ENCODE peak calls at places on chromosomes 6 and 20, in eight cellular contexts. M is ovary, F is PC-9, K is ascending aorta, A is tibial artery, W is osteoblast, J is heart left ventricle, S is pancreas. Q is an unnamed sample. For H3K4me1, the result is how much of the 10 kb centered on the place peaks cover.

GRCh38 chr6:124857746-124858145 is 104.5 kb upstream of the RNF217 start:
- DNase-seq in S (no peak), F (no peak), M (no peak), K (no peak), J (no peak), W (no peak), A (no peak), Q (no peak)

GRCh38 chr20:31475472-31476312 is 604 bp downstream of the REM1 start:
- DNase-seq in K (no peak), A (no peak), S (no peak), W (peak), F (no peak), M (no peak), J (no peak), Q (no peak)

GRCh38 chr6:146770965-146771735 is 172.4 kb downstream of the ADGB start:
- DNase-seq in K (peak), M (no peak), W (no peak), A (peak), F (no peak), S (no peak), J (peak), Q (peak)

GRCh38 chr6:106757267-106757666 is 127.9 kb downstream of the QRSL1 start:
- DNase-seq in J (no peak), A (no peak), W (no peak), S (no peak), M (no peak), K (no peak), F (no peak), Q (no peak)

GRCh38 chr6:46947497-46947896 is 25.8 kb upstream of the ADGRF5 start:
- DNase-seq in A (no peak), S (no peak), F (no peak), W (no peak), M (no peak), J (no peak), K (no peak), Q (no peak)

GRCh38 chr6:63897459-63897858 is 261.9 kb downstream of the PHF3 start:
- DNase-seq in J (no peak), F (no peak), S (no peak), M (no peak), K (no peak), W (no peak), A (no peak), Q (no peak)

GRCh38 chr6:46632053-46632452 is 20.6 kb downstream of the CYP39A1 start:
- DNase-seq in W (no peak), A (no peak), F (no peak), S (no peak), J (no peak), M (no peak), K (no peak), Q (no peak)

GRCh38 chr6:7238900-7239589 is 74.0 kb downstream of the SSR1 start:
- DNase-seq in M (peak), K (peak), W (no peak), S (peak), F (peak), A (peak), J (peak), Q (peak)

GRCh38 chr6:145561095-145561820 is 174.1 kb downstream of the EPM2A start:
- DNase-seq in F (no peak), M (no peak), J (no peak), W (no peak), K (no peak), S (no peak), A (no peak), Q (no peak)

GRCh38 chr20:58081842-58082241 is 146.6 kb downstream of the ANKRD60 start:
- DNase-seq in J (no peak), K (no peak), W (peak), M (no peak), F (no peak), A (no peak), S (no peak), Q (no peak)

DNA sequence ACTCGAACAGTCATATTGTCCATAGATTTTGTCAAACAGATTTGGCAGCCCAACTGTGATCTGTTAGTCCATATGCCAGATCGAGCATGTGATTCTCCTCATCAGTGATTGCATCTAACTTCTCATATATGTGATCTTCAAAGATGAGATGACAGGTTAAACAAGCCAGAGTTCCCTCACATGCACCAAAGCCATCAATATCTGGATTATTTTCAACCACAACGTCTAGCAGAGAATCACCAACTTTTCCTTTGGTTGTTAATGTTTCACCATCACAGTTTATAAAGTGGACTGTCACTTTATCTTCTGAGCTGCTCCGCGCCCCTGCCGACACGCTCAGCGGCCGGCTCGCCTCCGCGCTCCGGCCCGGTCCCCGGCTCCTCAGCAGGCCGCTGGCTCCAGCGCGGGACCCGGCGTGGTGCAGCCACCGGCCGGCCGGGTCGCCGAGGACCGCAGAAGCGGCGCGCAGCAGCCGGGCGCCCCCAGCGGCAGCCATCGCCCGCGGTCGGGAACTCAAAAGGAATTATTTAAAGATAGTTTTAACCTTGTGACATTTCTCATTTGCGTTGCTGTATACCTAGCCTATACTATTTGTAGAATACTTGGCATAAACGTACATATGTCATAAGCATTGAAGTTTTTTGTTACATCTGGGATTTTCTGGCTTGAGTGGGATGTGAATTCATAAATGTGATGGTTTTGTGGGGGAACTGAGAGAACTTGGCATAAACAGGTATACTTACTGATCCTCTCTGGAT is 40.1 kb upstream of the DYNLRB1 start:
- DNase-seq in A (peak), J (peak), W (peak), K (peak), F (no peak), M (peak), S (peak), Q (peak)
- TF ChIP-seq CTCF in A (peak), J (peak), W (peak), K (peak), F (no peak), M (peak), S (peak), Q (peak)

DNA sequence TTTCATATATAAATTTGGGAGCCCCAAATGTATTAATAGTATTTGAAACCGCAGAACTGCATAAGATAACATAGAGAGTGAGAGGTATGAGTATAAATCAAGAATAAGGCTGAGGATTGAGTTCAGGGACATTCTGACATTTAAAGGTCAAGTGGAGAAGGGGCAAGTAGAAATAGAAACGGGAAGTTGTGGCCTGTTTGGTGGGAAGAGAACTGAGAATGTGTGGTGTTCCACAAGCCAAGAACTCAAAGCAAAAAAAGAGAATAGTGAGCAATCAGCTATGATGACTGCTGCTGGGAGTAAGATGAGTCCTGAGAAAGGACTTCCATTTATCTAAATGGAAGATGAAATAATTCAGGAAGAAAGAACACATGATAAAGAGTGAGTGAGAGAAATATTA is 418.4 kb downstream of the CD109 start:
- DNase-seq in S (no peak), K (no peak), J (no peak), F (no peak), A (no peak), M (no peak), W (no peak), Q (no peak)
- H3K4me1 ChIP-seq in S (under half), K (under half), J (under half), F (under half), A (under half), M (under half), W (under half), Q (under half)

GRCh38 chr6:134691180-134691579 is 258.7 kb downstream of the ALDH8A1 start:
- DNase-seq in J (no peak), S (no peak), W (no peak), A (no peak), K (no peak), M (no peak), F (no peak), Q (no peak)
- TF ChIP-seq CTCF in J (no peak), S (no peak), W (no peak), A (no peak), K (no peak), M (no peak), F (no peak), Q (no peak)

GRCh38 chr20:32556312-32557184 is 28.6 kb downstream of the NOL4L start:
- DNase-seq in K (no peak), M (no peak), J (no peak), F (no peak), S (no peak), A (no peak), W (no peak), Q (no peak)

GRCh38 chr20:32559216-32559752 is 25.8 kb downstream of the NOL4L start:
- DNase-seq in K (no peak), J (no peak), M (no peak), F (no peak), A (no peak), W (no peak), S (no peak), Q (no peak)

GRCh38 chr20:32558526-32558925 is 26.6 kb downstream of the NOL4L start:
- DNase-seq in A (no peak), K (no peak), M (no peak), W (no peak), J (no peak), S (no peak), F (no peak), Q (no peak)

GRCh38 chr20:32555584-32555983 is 29.5 kb downstream of the NOL4L start:
- DNase-seq in W (no peak), A (no peak), S (no peak), F (no peak), K (no peak), J (no peak), M (no peak), Q (no peak)

GRCh38 chr20:32557284-32557683 is 27.8 kb downstream of the NOL4L start:
- DNase-seq in S (no peak), F (no peak), K (no peak), M (no peak), J (no peak), W (no peak), A (no peak), Q (no peak)
- H3K4me1 ChIP-seq in S (under half), F (under half), K (under half), M (under half), J (under half), W (under half), A (under half), Q (under half)

GRCh38 chr6:31665501-31666336 is at the start of gene CSNK2B:
- DNase-seq in J (peak), W (peak), F (peak), A (peak), S (peak), M (peak), K (peak), Q (peak)
- TF ChIP-seq CTCF in J (no peak), W (no peak), F (no peak), A (no peak), S (no peak), M (no peak), K (no peak), Q (peak)

GRCh38 chr6:137871299-137871698 is 4.2 kb downstream of the TNFAIP3 start:
- DNase-seq in S (no peak), F (no peak), K (no peak), M (no peak), W (no peak), A (no peak), J (no peak), Q (no peak)

GRCh38 chr6:137870744-137871247 is 3.7 kb downstream of the TNFAIP3 start:
- DNase-seq in J (no peak), A (no peak), W (no peak), S (no peak), K (no peak), M (no peak), F (no peak), Q (no peak)

GRCh38 chr6:137869781-137870180 is 2.7 kb downstream of the TNFAIP3 start:
- DNase-seq in M (no peak), W (no peak), J (no peak), A (no peak), F (no peak), S (no peak), K (no peak), Q (no peak)

GRCh38 chr6:137868721-137869631 is 1.9 kb downstream of the TNFAIP3 start:
- DNase-seq in A (no peak), M (no peak), K (no peak), S (no peak), F (no peak), J (no peak), W (peak), Q (no peak)

GRCh38 chr6:137870286-137870685 is 3.2 kb downstream of the TNFAIP3 start:
- DNase-seq in A (no peak), S (no peak), K (no peak), J (no peak), M (no peak), W (no peak), F (no peak), Q (no peak)
- H3K4me1 ChIP-seq in A (under half), S (under half), K (under half), J (half or more), M (under half), W (half or more), F (half or more), Q (half or more)

Q was measured in right lobe of liver.